ENCODE peak calls at places on chromosomes 5 and 9, in six cellular contexts. One of them, this sample, is unnamed.

GRCh38 chr5:120690621-120691407 is 226.7 kb downstream of the PRR16 start:
- DNase-seq in cardiac muscle cell: no peak
- DNase-seq in psoas muscle: no peak
- DNase-seq in ascending aorta: no peak
- DNase-seq in CD4-positive, alpha-beta memory T cell: no peak
- DNase-seq in GM23248: no peak
- DNase-seq in this sample: no peak

GRCh38 chr5:82272957-82273356 is 5.2 kb downstream of the RPS23 start:
- DNase-seq in cardiac muscle cell: no peak
- DNase-seq in psoas muscle: peak; percentile 84
- DNase-seq in ascending aorta: no peak
- DNase-seq in CD4-positive, alpha-beta memory T cell: no peak
- DNase-seq in GM23248: no peak
- DNase-seq in this sample: no peak

GRCh38 chr5:127648997-127649550 is at the start of gene CTXN3:
- DNase-seq in cardiac muscle cell: no peak
- DNase-seq in psoas muscle: no peak
- DNase-seq in ascending aorta: no peak
- DNase-seq in CD4-positive, alpha-beta memory T cell: no peak
- DNase-seq in GM23248: no peak
- DNase-seq in this sample: no peak

GRCh38 chr9:127098916-127099315 is 23.5 kb downstream of the ANGPTL2 start:
- DNase-seq in cardiac muscle cell: no peak
- DNase-seq in psoas muscle: no peak
- DNase-seq in ascending aorta: no peak
- DNase-seq in CD4-positive, alpha-beta memory T cell: no peak
- DNase-seq in GM23248: no peak
- DNase-seq in this sample: no peak

GRCh38 chr5:55868846-55869245 is 17.7 kb downstream of the IL31RA start:
- DNase-seq in cardiac muscle cell: no peak
- DNase-seq in psoas muscle: no peak
- DNase-seq in ascending aorta: no peak
- DNase-seq in CD4-positive, alpha-beta memory T cell: no peak
- DNase-seq in GM23248: peak; percentile 97
- DNase-seq in this sample: no peak

GRCh38 chr9:109904666-109905065 is 124.7 kb downstream of the PALM2AKAP2 start:
- DNase-seq in cardiac muscle cell: no peak
- DNase-seq in psoas muscle: no peak
- DNase-seq in ascending aorta: no peak
- DNase-seq in CD4-positive, alpha-beta memory T cell: no peak
- DNase-seq in GM23248: peak; percentile 53
- DNase-seq in this sample: no peak

GRCh38 chr9:34549407-34549732 is 26.6 kb upstream of the ENHO start:
- DNase-seq in cardiac muscle cell: no peak
- DNase-seq in psoas muscle: no peak
- DNase-seq in ascending aorta: no peak
- DNase-seq in CD4-positive, alpha-beta memory T cell: no peak
- DNase-seq in GM23248: no peak
- DNase-seq in this sample: no peak

GRCh38 chr5:90934091-90934719 is 375.6 kb downstream of the ADGRV1 start:
- DNase-seq in cardiac muscle cell: no peak
- DNase-seq in psoas muscle: no peak
- DNase-seq in ascending aorta: no peak
- DNase-seq in CD4-positive, alpha-beta memory T cell: no peak
- DNase-seq in GM23248: no peak
- DNase-seq in this sample: no peak

GRCh38 chr5:83726912-83727311 is 6.3 kb upstream of the HAPLN1 start:
- DNase-seq in cardiac muscle cell: no peak
- DNase-seq in psoas muscle: no peak
- DNase-seq in ascending aorta: no peak
- DNase-seq in CD4-positive, alpha-beta memory T cell: no peak
- DNase-seq in GM23248: no peak
- DNase-seq in this sample: no peak

GRCh38 chr5:179837076-179838011 is 16.6 kb downstream of the SQSTM1 start:
- DNase-seq in cardiac muscle cell: no peak
- DNase-seq in psoas muscle: no peak
- DNase-seq in ascending aorta: no peak
- DNase-seq in CD4-positive, alpha-beta memory T cell: no peak
- DNase-seq in GM23248: no peak
- DNase-seq in this sample: no peak

GRCh38 chr9:112170235-112170634 is 4.9 kb downstream of the SUSD1 start:
- DNase-seq in cardiac muscle cell: no peak
- DNase-seq in psoas muscle: no peak
- DNase-seq in ascending aorta: no peak
- DNase-seq in CD4-positive, alpha-beta memory T cell: no peak
- DNase-seq in GM23248: no peak
- DNase-seq in this sample: no peak

GRCh38 chr9:135647897-135648296 is 8.6 kb upstream of the GLT6D1 start:
- DNase-seq in cardiac muscle cell: no peak
- DNase-seq in psoas muscle: no peak
- DNase-seq in ascending aorta: no peak
- DNase-seq in CD4-positive, alpha-beta memory T cell: no peak
- DNase-seq in GM23248: no peak
- DNase-seq in this sample: no peak

GRCh38 chr5:112142769-112143270 is 276.3 kb downstream of the EPB41L4A start:
- DNase-seq in cardiac muscle cell: no peak
- DNase-seq in psoas muscle: no peak
- DNase-seq in ascending aorta: no peak
- DNase-seq in CD4-positive, alpha-beta memory T cell: no peak
- DNase-seq in GM23248: peak; percentile 83
- DNase-seq in this sample: no peak

GRCh38 chr9:125626187-125626586 is 80.8 kb downstream of the MAPKAP1 start:
- DNase-seq in cardiac muscle cell: no peak
- DNase-seq in psoas muscle: no peak
- DNase-seq in ascending aorta: no peak
- DNase-seq in CD4-positive, alpha-beta memory T cell: no peak
- DNase-seq in GM23248: peak; percentile 40
- DNase-seq in this sample: no peak

GRCh38 chr5:759111-759741 is 25.3 kb downstream of the ZDHHC11B start:
- DNase-seq in cardiac muscle cell: no peak
- DNase-seq in psoas muscle: peak; percentile 71
- DNase-seq in ascending aorta: no peak
- DNase-seq in CD4-positive, alpha-beta memory T cell: peak; percentile 87
- DNase-seq in GM23248: peak; percentile 39
- DNase-seq in this sample: no peak

GRCh38 chr5:61926911-61927310 is 379.1 kb upstream of the KIF2A start:
- DNase-seq in cardiac muscle cell: no peak
- DNase-seq in psoas muscle: no peak
- DNase-seq in ascending aorta: no peak
- DNase-seq in CD4-positive, alpha-beta memory T cell: no peak
- DNase-seq in GM23248: no peak
- DNase-seq in this sample: no peak

GRCh38 chr9:106376689-106377088 is 486.3 kb upstream of the ZNF462 start:
- DNase-seq in cardiac muscle cell: no peak
- DNase-seq in psoas muscle: no peak
- DNase-seq in ascending aorta: no peak
- DNase-seq in CD4-positive, alpha-beta memory T cell: no peak
- DNase-seq in GM23248: no peak
- DNase-seq in this sample: no peak

GRCh38 chr9:35791321-35791921 is at the start of gene NPR2:
- DNase-seq in cardiac muscle cell: peak; percentile 78
- DNase-seq in psoas muscle: peak; percentile 77
- DNase-seq in ascending aorta: no peak
- DNase-seq in CD4-positive, alpha-beta memory T cell: no peak
- DNase-seq in GM23248: peak; percentile 70
- DNase-seq in this sample: no peak

GRCh38 chr5:93924628-93925027 is 183.2 kb upstream of the POU5F2 start:
- DNase-seq in cardiac muscle cell: no peak
- DNase-seq in psoas muscle: no peak
- DNase-seq in ascending aorta: no peak
- DNase-seq in CD4-positive, alpha-beta memory T cell: no peak
- DNase-seq in GM23248: peak; percentile 32
- DNase-seq in this sample: no peak

GRCh38 chr5:11684607-11685006 is 219.6 kb downstream of the CTNND2 start:
- DNase-seq in cardiac muscle cell: no peak
- DNase-seq in psoas muscle: no peak
- DNase-seq in ascending aorta: no peak
- DNase-seq in CD4-positive, alpha-beta memory T cell: no peak
- DNase-seq in GM23248: no peak
- DNase-seq in this sample: no peak

GRCh38 chr9:8412327-8412726 is 612.7 kb upstream of the DMAC1 start:
- DNase-seq in cardiac muscle cell: no peak
- DNase-seq in psoas muscle: no peak
- DNase-seq in ascending aorta: no peak
- DNase-seq in CD4-positive, alpha-beta memory T cell: no peak
- DNase-seq in GM23248: no peak
- DNase-seq in this sample: no peak

GRCh38 chr9:8419871-8420270 is 620.3 kb upstream of the DMAC1 start:
- DNase-seq in cardiac muscle cell: no peak
- DNase-seq in psoas muscle: no peak
- DNase-seq in ascending aorta: no peak
- DNase-seq in CD4-positive, alpha-beta memory T cell: no peak
- DNase-seq in GM23248: no peak
- DNase-seq in this sample: no peak

GRCh38 chr9:8420416-8420815 is 620.8 kb upstream of the DMAC1 start:
- DNase-seq in cardiac muscle cell: no peak
- DNase-seq in psoas muscle: no peak
- DNase-seq in ascending aorta: no peak
- DNase-seq in CD4-positive, alpha-beta memory T cell: no peak
- DNase-seq in GM23248: no peak
- DNase-seq in this sample: no peak

DNA sequence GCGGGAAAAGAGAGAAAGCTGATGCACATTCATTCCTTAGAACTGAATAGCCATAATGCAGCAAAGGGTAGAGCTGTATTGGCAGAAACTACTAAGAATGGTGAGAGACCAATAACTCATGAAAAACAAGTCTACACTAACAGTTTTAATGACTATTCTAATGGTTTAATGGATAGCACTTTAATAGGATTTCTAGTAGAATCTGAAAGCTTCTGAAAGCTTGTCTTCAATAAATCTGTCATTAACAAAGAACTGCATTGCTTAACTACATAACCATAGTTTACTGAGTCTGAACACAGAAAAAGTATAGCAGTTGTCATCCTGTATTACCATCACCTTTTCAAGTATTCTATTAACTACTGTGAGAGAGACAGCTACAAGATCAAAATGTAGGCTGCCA is 617.8 kb upstream of the DMAC1 start:
- DNase-seq in cardiac muscle cell: no peak
- DNase-seq in psoas muscle: no peak
- DNase-seq in ascending aorta: no peak
- DNase-seq in CD4-positive, alpha-beta memory T cell: no peak
- DNase-seq in GM23248: no peak
- DNase-seq in this sample: no peak
- H3K4me1 ChIP-seq in cardiac muscle cell: no peaks in the 10 kb centered on the region
- H3K4me1 ChIP-seq in psoas muscle: no peaks in the 10 kb centered on the region
- H3K4me1 ChIP-seq in ascending aorta: no peaks in the 10 kb centered on the region
- H3K4me1 ChIP-seq in CD4-positive, alpha-beta memory T cell: no peaks in the 10 kb centered on the region
- H3K4me1 ChIP-seq in GM23248: no peaks in the 10 kb centered on the region
- H3K4me1 ChIP-seq in this sample: no peaks in the 10 kb centered on the region

GRCh38 chr5:78009937-78010527 is 233.9 kb upstream of the TBCA start:
- DNase-seq in cardiac muscle cell: no peak
- DNase-seq in psoas muscle: no peak
- DNase-seq in ascending aorta: no peak
- DNase-seq in CD4-positive, alpha-beta memory T cell: no peak
- DNase-seq in GM23248: peak; percentile 94
- DNase-seq in this sample: no peak
- H3K4me3 ChIP-seq in cardiac muscle cell: no peak overlapping the region
- H3K4me3 ChIP-seq in psoas muscle: no peak overlapping the region
- H3K4me3 ChIP-seq in ascending aorta: no peak overlapping the region
- H3K4me3 ChIP-seq in CD4-positive, alpha-beta memory T cell: no peak overlapping the region
- H3K4me3 ChIP-seq in GM23248: peak overlapping the region; percentile 53
- H3K4me3 ChIP-seq in this sample: no peak overlapping the region

GRCh38 chr5:139461698-139462097 is 845 bp downstream of the ECSCR start:
- DNase-seq in cardiac muscle cell: no peak
- DNase-seq in psoas muscle: no peak
- DNase-seq in ascending aorta: no peak
- DNase-seq in CD4-positive, alpha-beta memory T cell: no peak
- DNase-seq in GM23248: peak; percentile 84
- DNase-seq in this sample: no peak

GRCh38 chr5:139460457-139460856 is 2.1 kb downstream of the ECSCR start:
- DNase-seq in cardiac muscle cell: no peak
- DNase-seq in psoas muscle: no peak
- DNase-seq in ascending aorta: no peak
- DNase-seq in CD4-positive, alpha-beta memory T cell: no peak
- DNase-seq in GM23248: no peak
- DNase-seq in this sample: peak; percentile 42

GRCh38 chr5:139462582-139463276 is at the start of gene ECSCR:
- DNase-seq in cardiac muscle cell: no peak
- DNase-seq in psoas muscle: no peak
- DNase-seq in ascending aorta: no peak
- DNase-seq in CD4-positive, alpha-beta memory T cell: no peak
- DNase-seq in GM23248: no peak
- DNase-seq in this sample: no peak

GRCh38 chr5:139459451-139459934 is 3.0 kb downstream of the ECSCR start:
- DNase-seq in cardiac muscle cell: no peak
- DNase-seq in psoas muscle: no peak
- DNase-seq in ascending aorta: no peak
- DNase-seq in CD4-positive, alpha-beta memory T cell: no peak
- DNase-seq in GM23248: no peak
- DNase-seq in this sample: no peak

DNA sequence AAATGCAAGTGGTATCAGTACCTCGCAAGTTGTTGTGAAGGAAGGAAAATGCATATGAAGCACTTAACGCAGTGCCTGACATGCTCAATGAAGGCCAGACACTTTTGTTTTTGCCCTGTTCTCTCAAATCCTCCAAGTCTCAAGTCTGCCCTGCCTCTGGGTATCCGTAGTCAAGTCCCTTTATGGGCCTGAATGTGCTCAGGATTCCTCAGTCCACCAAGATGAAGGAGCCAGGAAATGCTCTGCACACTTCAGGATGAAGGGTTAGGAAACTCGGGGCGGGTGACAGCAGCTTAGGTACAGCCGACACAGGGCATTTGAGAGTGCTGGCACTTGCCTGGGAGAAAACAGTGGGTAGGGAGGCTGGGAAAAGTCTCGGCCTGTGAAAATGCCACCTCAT is 1.4 kb downstream of the ECSCR start:
- DNase-seq in cardiac muscle cell: no peak
- DNase-seq in psoas muscle: no peak
- DNase-seq in ascending aorta: no peak
- DNase-seq in CD4-positive, alpha-beta memory T cell: no peak
- DNase-seq in GM23248: no peak
- DNase-seq in this sample: no peak
- H3K27ac ChIP-seq in cardiac muscle cell: no peak overlapping the region
- H3K27ac ChIP-seq in psoas muscle: no peak overlapping the region
- H3K27ac ChIP-seq in ascending aorta: no peak overlapping the region
- H3K27ac ChIP-seq in CD4-positive, alpha-beta memory T cell: no peak overlapping the region
- H3K27ac ChIP-seq in GM23248: no peak overlapping the region
- H3K27ac ChIP-seq in this sample: no peak overlapping the region

GRCh38 chr9:121294866-121295661 is 27.1 kb downstream of the GSN start:
- DNase-seq in cardiac muscle cell: no peak
- DNase-seq in psoas muscle: peak; percentile 78
- DNase-seq in ascending aorta: no peak
- DNase-seq in CD4-positive, alpha-beta memory T cell: no peak
- DNase-seq in GM23248: no peak
- DNase-seq in this sample: no peak

GRCh38 chr9:121295662-121296191 is 27.8 kb downstream of the GSN start:
- DNase-seq in cardiac muscle cell: no peak
- DNase-seq in psoas muscle: peak; percentile 65
- DNase-seq in ascending aorta: no peak
- DNase-seq in CD4-positive, alpha-beta memory T cell: no peak
- DNase-seq in GM23248: no peak
- DNase-seq in this sample: no peak

GRCh38 chr9:121292051-121292450 is 24.1 kb downstream of the GSN start:
- DNase-seq in cardiac muscle cell: no peak
- DNase-seq in psoas muscle: no peak
- DNase-seq in ascending aorta: no peak
- DNase-seq in CD4-positive, alpha-beta memory T cell: no peak
- DNase-seq in GM23248: no peak
- DNase-seq in this sample: no peak

GRCh38 chr9:121294181-121294743 is 26.3 kb downstream of the GSN start:
- DNase-seq in cardiac muscle cell: no peak
- DNase-seq in psoas muscle: peak; percentile 86
- DNase-seq in ascending aorta: no peak
- DNase-seq in CD4-positive, alpha-beta memory T cell: no peak
- DNase-seq in GM23248: no peak
- DNase-seq in this sample: no peak

GRCh38 chr9:121292801-121293241 is 24.9 kb downstream of the GSN start:
- DNase-seq in cardiac muscle cell: no peak
- DNase-seq in psoas muscle: peak; percentile 28
- DNase-seq in ascending aorta: no peak
- DNase-seq in CD4-positive, alpha-beta memory T cell: no peak
- DNase-seq in GM23248: no peak
- DNase-seq in this sample: no peak
- H3K4me1 ChIP-seq in cardiac muscle cell: peaks cover 39% of the 10 kb centered on the region
- H3K4me1 ChIP-seq in psoas muscle: peaks cover 74% of the 10 kb centered on the region
- H3K4me1 ChIP-seq in ascending aorta: peaks cover 91% of the 10 kb centered on the region
- H3K4me1 ChIP-seq in CD4-positive, alpha-beta memory T cell: no peaks in the 10 kb centered on the region
- H3K4me1 ChIP-seq in GM23248: peaks cover 22% of the 10 kb centered on the region
- H3K4me1 ChIP-seq in this sample: peaks cover 20% of the 10 kb centered on the region